ENCODE peak calls at places on chromosomes 13 and 19, in four cellular contexts. S, D, G and E are unnamed samples.

GRCh38 chr13:89832827-89833226 is 1514.7 kb upstream of the MIR17HG start:
- DNase-seq in G (no peak), S (no peak), D (no peak), E (no peak)

GRCh38 chr13:49772828-49773227 is 19.7 kb downstream of the KPNA3 start:
- DNase-seq in S (no peak), G (no peak), D (no peak), E (no peak)

GRCh38 chr13:63481334-63481733 is 2065.7 kb upstream of the PCDH20 start:
- DNase-seq in D (no peak), G (no peak), S (no peak), E (peak; percentile 72)

GRCh38 chr13:20174656-20175405 is 14.0 kb upstream of the GJA3 start:
- DNase-seq in D (no peak), G (peak; percentile 60), S (peak; percentile 41), E (peak; percentile 72)

GRCh38 chr13:47112205-47112896 is 215.5 kb upstream of the HTR2A start:
- DNase-seq in D (no peak), G (no peak), S (no peak), E (no peak)

GRCh38 chr13:75101997-75102720 is 379.8 kb downstream of the TBC1D4 start:
- DNase-seq in S (no peak), D (no peak), G (no peak), E (peak; percentile 9)

GRCh38 chr13:40331802-40332201 is 334.6 kb downstream of the FOXO1 start:
- DNase-seq in G (no peak), D (no peak), S (no peak), E (no peak)

GRCh38 chr19:49890349-49891311 is 6.1 kb downstream of the IL4I1 start:
- DNase-seq in D (peak; percentile 89), G (peak; percentile 76), S (peak; percentile 66), E (no peak)

GRCh38 chr19:5718032-5718578 is 1.8 kb downstream of the LONP1 start:
- DNase-seq in S (no peak), D (no peak), G (no peak), E (no peak)

GRCh38 chr13:97567510-97568243 is 133.7 kb downstream of the RAP2A start:
- DNase-seq in S (no peak), D (no peak), G (peak; percentile 74), E (no peak)

GRCh38 chr13:72689181-72689696 is 38.2 kb downstream of the MZT1 start:
- DNase-seq in S (no peak), D (no peak), G (no peak), E (no peak)

GRCh38 chr19:3519126-3519525 is 13.0 kb downstream of the FZR1 start:
- DNase-seq in D (no peak), G (no peak), S (no peak), E (no peak)

GRCh38 chr13:50531917-50532899 is 311.3 kb downstream of the DLEU7 start:
- DNase-seq in G (no peak), D (no peak), S (no peak), E (no peak)

GRCh38 chr19:45446295-45446694 is 21.5 kb upstream of the FOSB start:
- DNase-seq in S (no peak), G (no peak), D (no peak), E (no peak)

GRCh38 chr19:42323852-42324654 is 1.4 kb upstream of the MEGF8 start:
- DNase-seq in G (peak; percentile 36), D (peak; percentile 88), S (no peak), E (no peak)